ENCODE peak calls at places on chromosomes 16 and 17, in seven cellular contexts. A is H1, Y is IMR-90, B is H9, J is mesendoderm, P is neuronal stem cell, S is mesenchymal stem cell. Z is an unnamed sample.

GRCh38 chr17:59762022-59762825 is 54.8 kb downstream of the VMP1 start:
- DNase-seq in S (peak), J (no peak), B (no peak), A (no peak), P (no peak), Y (peak), Z (no peak)

GRCh38 chr17:58344791-58345157 is 7.2 kb downstream of the SUPT4H1 start:
- DNase-seq in A (no peak), P (no peak), J (peak), Y (no peak), S (no peak), B (no peak), Z (no peak)

GRCh38 chr17:14341866-14342265 is 41.0 kb downstream of the HS3ST3B1 start:
- DNase-seq in J (peak), B (no peak), A (no peak), Y (no peak), P (no peak), S (no peak), Z (no peak)

GRCh38 chr17:73710095-73710592 is 65.9 kb upstream of the SDK2 start:
- DNase-seq in P (peak), J (peak), S (peak), A (peak), Y (peak), B (peak), Z (peak)

GRCh38 chr16:90046971-90047713 is 27.9 kb upstream of the DBNDD1 start:
- DNase-seq in A (no peak), S (peak), P (no peak), Y (peak), B (peak), J (no peak), Z (peak)

GRCh38 chr17:1241904-1242303 is 28.3 kb upstream of the BHLHA9 start:
- DNase-seq in Y (peak), P (no peak), B (no peak), S (no peak), A (no peak), J (no peak), Z (no peak)

GRCh38 chr17:40854175-40854814 is 12.7 kb downstream of the KRT12 start:
- DNase-seq in B (no peak), P (no peak), Y (peak), A (no peak), J (no peak), S (peak), Z (peak)

GRCh38 chr16:78516006-78516405 is 416.6 kb downstream of the WWOX start:
- DNase-seq in Y (no peak), J (no peak), S (no peak), B (no peak), A (no peak), P (no peak), Z (no peak)

GRCh38 chr16:88197481-88198456 is 185.0 kb upstream of the ZNF469 start:
- DNase-seq in J (no peak), B (no peak), P (no peak), A (no peak), S (no peak), Y (peak), Z (no peak)

GRCh38 chr17:36900130-36900590 is 37.1 kb upstream of the LHX1 start:
- DNase-seq in P (no peak), B (no peak), J (no peak), Y (no peak), A (no peak), S (no peak), Z (no peak)

GRCh38 chr16:68626557-68626956 is 18.6 kb upstream of the CDH3 start:
- DNase-seq in J (no peak), A (no peak), B (no peak), P (no peak), Y (no peak), S (no peak), Z (no peak)

GRCh38 chr16:3004319-3004718 is 8.4 kb upstream of the CLDN9 start:
- DNase-seq in P (no peak), S (no peak), A (no peak), B (no peak), Y (no peak), J (no peak), Z (peak)
- H2AK5ac ChIP-seq in P (no peak), S (no peak), A (no peak), B (no peak), Y (no peak), J (no peak), Z (no peak)

DNA sequence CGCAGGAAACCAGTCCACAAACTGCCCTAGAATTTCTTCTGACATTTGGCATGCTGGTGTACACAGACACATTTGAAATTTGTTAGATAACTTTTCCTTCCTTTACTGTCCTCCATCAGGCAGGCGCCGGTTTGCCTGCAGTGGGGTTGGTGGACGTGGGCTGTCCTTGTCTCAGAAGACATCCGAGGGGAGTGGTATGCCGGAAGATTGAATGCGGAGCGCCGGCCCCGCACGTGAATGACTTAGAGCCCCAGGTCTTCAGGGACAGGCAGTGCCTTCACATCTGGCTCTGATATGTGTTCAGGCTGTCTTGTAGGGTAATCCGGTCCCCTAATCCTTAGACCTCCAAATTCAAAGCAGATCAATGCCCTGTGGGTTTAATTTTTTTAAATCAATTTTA is 13.4 kb downstream of the RAB40C start:
- DNase-seq in S (no peak), B (no peak), A (no peak), J (no peak), Y (no peak), P (no peak), Z (no peak)
- H2AK5ac ChIP-seq in S (no peak), B (no peak), A (no peak), J (no peak), Y (no peak), P (no peak), Z (no peak)

GRCh38 chr16:49089533-49089932 is 192.1 kb downstream of the CBLN1 start:
- DNase-seq in A (no peak), J (no peak), P (no peak), B (no peak), Y (no peak), S (no peak), Z (no peak)

GRCh38 chr16:49081556-49081955 is 200.1 kb downstream of the CBLN1 start:
- DNase-seq in Y (no peak), A (no peak), J (no peak), B (no peak), P (no peak), S (no peak), Z (no peak)

GRCh38 chr16:49084628-49085390 is 196.8 kb downstream of the CBLN1 start:
- DNase-seq in J (peak), P (no peak), Y (no peak), A (no peak), B (no peak), S (no peak), Z (no peak)

GRCh38 chr16:49089039-49089438 is 192.6 kb downstream of the CBLN1 start:
- DNase-seq in P (no peak), S (no peak), B (no peak), J (no peak), A (no peak), Y (no peak), Z (no peak)

GRCh38 chr16:49085689-49086088 is 195.9 kb downstream of the CBLN1 start:
- DNase-seq in P (no peak), J (no peak), B (no peak), A (no peak), S (no peak), Y (peak), Z (no peak)
- H2AK5ac ChIP-seq in P (no peak), J (no peak), B (no peak), A (no peak), S (no peak), Y (no peak), Z (no peak)

GRCh38 chr16:69726313-69727060 is at the start of gene NQO1:
- DNase-seq in B (peak), P (peak), Y (peak), S (peak), A (peak), J (peak), Z (peak)

GRCh38 chr16:69721441-69721957 is 4.9 kb downstream of the NQO1 start:
- DNase-seq in Y (no peak), S (no peak), A (no peak), P (no peak), J (no peak), B (no peak), Z (no peak)

GRCh38 chr16:69725480-69726312 is 664 bp downstream of the NQO1 start:
- DNase-seq in P (no peak), B (peak), A (no peak), J (no peak), S (no peak), Y (no peak), Z (no peak)

GRCh38 chr16:69724981-69725479 is 1.3 kb downstream of the NQO1 start:
- DNase-seq in B (no peak), S (peak), Y (no peak), P (no peak), A (no peak), J (peak), Z (no peak)

DNA sequence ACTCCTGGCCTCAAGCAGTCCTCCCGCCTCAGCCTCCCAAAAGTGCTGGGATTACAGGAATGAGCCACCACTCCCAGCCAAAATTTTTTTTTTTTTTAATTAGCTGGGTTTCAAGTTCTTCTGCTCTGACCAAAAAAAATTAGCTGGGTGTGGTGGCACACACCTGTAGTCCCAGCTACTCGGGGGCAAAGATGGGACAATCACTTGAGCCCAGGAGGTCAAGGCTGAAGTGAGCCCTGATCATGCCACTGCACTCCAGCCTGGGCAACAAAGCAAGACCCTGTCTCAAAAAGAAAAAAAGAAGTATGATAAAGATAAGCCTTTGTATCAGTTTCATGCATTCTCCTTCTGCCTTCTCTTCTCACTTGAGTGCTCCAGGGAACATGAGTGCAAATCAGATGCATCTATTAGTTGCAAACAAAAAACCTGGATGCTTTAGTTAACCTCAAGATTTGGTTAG is 1.9 kb downstream of the NQO1 start:
- DNase-seq in A (no peak), S (no peak), B (no peak), Y (no peak), P (no peak), J (no peak), Z (no peak)
- H2AK5ac ChIP-seq in A (no peak), S (no peak), B (no peak), Y (no peak), P (no peak), J (no peak), Z (no peak)